ENCODE peak calls at places on chromosomes 7 and 10, in nine cellular contexts. Y is Karpas-422, H is EH, T is NB4, R is NCI-H1092 treated with DMSO at 0.1 percent for 48 hours, G is NAMALWA, M is lower lobe of right lung, P is fibroblast of lung, A is right lobe of liver. Z is an unnamed sample.
A peak's percentile ranks its signal among the peaks of the same experiment; 100 is the strongest.

GRCh38 chr7:1027285-1028043 is 16.9 kb upstream of the GPR146 start:
- DNase-seq in T (peak; percentile 54), P (peak; percentile 43), H (peak; percentile 46), G (peak; percentile 54), R (peak; percentile 55), A (no peak), M (no peak), Y (no peak), Z (peak; percentile 58)

GRCh38 chr10:70500812-70501301 is 22.3 kb downstream of the PALD1 start:
- DNase-seq in A (no peak), T (peak; percentile 54), R (no peak), H (no peak), Y (no peak), G (no peak), P (no peak), M (no peak), Z (no peak)

GRCh38 chr10:17238445-17239275 is 10.6 kb downstream of the VIM start:
- DNase-seq in G (no peak), T (peak; percentile 17), Y (no peak), H (peak; percentile 85), P (peak; percentile 67), R (no peak), A (no peak), M (no peak), Z (no peak)

GRCh38 chr10:77877461-77878344 is 48.9 kb downstream of the DLG5 start:
- DNase-seq in T (peak; percentile 87), H (peak; percentile 57), G (peak; percentile 22), M (no peak), Y (peak; percentile 86), P (peak; percentile 76), A (no peak), R (no peak), Z (no peak)

GRCh38 chr7:27091936-27092752 is 3.7 kb downstream of the HOXA1 start:
- DNase-seq in Y (no peak), T (no peak), M (no peak), P (no peak), A (no peak), G (no peak), H (no peak), R (peak; percentile 45), Z (no peak)

GRCh38 chr10:131085586-131085860 is 226.0 kb downstream of the TCERG1L start:
- DNase-seq in Y (no peak), M (no peak), G (no peak), H (no peak), T (no peak), A (no peak), P (no peak), R (no peak), Z (no peak)

GRCh38 chr7:144027974-144028373 is 20.8 kb upstream of the OR2A5 start:
- DNase-seq in T (no peak), M (no peak), H (no peak), A (no peak), G (no peak), P (no peak), Y (no peak), R (no peak), Z (no peak)

GRCh38 chr7:103576616-103577015 is 130.6 kb upstream of the SLC26A5 start:
- DNase-seq in Y (no peak), T (no peak), G (no peak), H (no peak), M (no peak), A (no peak), R (no peak), P (no peak), Z (no peak)

GRCh38 chr7:73703985-73704639 is 15.4 kb downstream of the STX1A start:
- DNase-seq in M (peak; percentile 65), G (peak; percentile 67), A (no peak), R (no peak), Y (peak; percentile 71), T (no peak), H (no peak), P (peak; percentile 65), Z (no peak)